ENCODE peak calls at places on chromosomes 16 and 17, in seven cellular contexts. W is transverse colon; Q is CD4-positive, alpha-beta memory T cell; S is ascending aorta; L is DND-41; U is breast epithelium; N is pancreas. X is an unnamed sample. For H3K9me3, the result is how much of the 10 kb centered on the place peaks cover.

GRCh38 chr16:9523994-9524393 is 432.6 kb downstream of the HAPSTR1 start:
- DNase-seq in W (no peak), Q (no peak), S (no peak), L (no peak), U (no peak), N (no peak), X (no peak)

GRCh38 chr17:12993631-12994030 is 24.2 kb downstream of the ELAC2 start:
- DNase-seq in W (no peak), Q (no peak), S (no peak), L (no peak), U (no peak), N (no peak), X (no peak)

GRCh38 chr16:72013389-72013788 is 4.8 kb downstream of the DHODH start:
- DNase-seq in W (no peak), Q (no peak), S (no peak), L (no peak), U (peak), N (no peak), X (no peak)

GRCh38 chr17:19344311-19345066 is 18.0 kb downstream of the B9D1 start:
- DNase-seq in W (no peak), Q (no peak), S (no peak), L (no peak), U (no peak), N (no peak), X (no peak)

GRCh38 chr16:57098188-57098841 is 5.9 kb downstream of the CPNE2 start:
- DNase-seq in W (no peak), Q (no peak), S (no peak), L (no peak), U (no peak), N (no peak), X (no peak)

GRCh38 chr17:9004961-9005285 is 16.4 kb upstream of the NTN1 start:
- DNase-seq in W (no peak), Q (no peak), S (peak), L (no peak), U (no peak), N (no peak), X (no peak)

GRCh38 chr16:24700549-24701392 is 28.7 kb upstream of the TNRC6A start:
- DNase-seq in W (peak), Q (no peak), S (peak), L (no peak), U (peak), N (no peak), X (no peak)

GRCh38 chr17:40065771-40066510 is 3.2 kb downstream of the THRA start:
- DNase-seq in W (no peak), Q (no peak), S (no peak), L (no peak), U (no peak), N (peak), X (no peak)

GRCh38 chr17:66737524-66737923 is 97.4 kb upstream of the CACNG5 start:
- DNase-seq in W (no peak), Q (no peak), S (no peak), L (no peak), U (no peak), N (no peak), X (no peak)

GRCh38 chr16:82715833-82716232 is 89.1 kb downstream of the CDH13 start:
- DNase-seq in W (no peak), Q (no peak), S (peak), L (no peak), U (no peak), N (no peak), X (no peak)

GRCh38 chr16:14420721-14421488 is 209.2 kb downstream of the PARN start:
- DNase-seq in W (no peak), Q (no peak), S (no peak), L (no peak), U (no peak), N (no peak), X (no peak)

GRCh38 chr17:80882926-80883685 is 108.5 kb upstream of the CHMP6 start:
- DNase-seq in W (no peak), Q (no peak), S (no peak), L (no peak), U (no peak), N (no peak), X (no peak)

GRCh38 chr16:12344577-12345343 is 368.2 kb downstream of the SNX29 start:
- DNase-seq in W (no peak), Q (no peak), S (no peak), L (no peak), U (no peak), N (no peak), X (no peak)

GRCh38 chr17:78414178-78415162 is 36.0 kb downstream of the PGS1 start:
- DNase-seq in W (no peak), Q (peak), S (no peak), L (no peak), U (no peak), N (peak), X (peak)

GRCh38 chr17:56593073-56593740 is at the start of gene NOG:
- DNase-seq in W (no peak), Q (no peak), S (no peak), L (peak), U (no peak), N (peak), X (peak)

GRCh38 chr16:56413381-56413780 is 12.0 kb downstream of the AMFR start:
- DNase-seq in W (no peak), Q (no peak), S (no peak), L (no peak), U (no peak), N (no peak), X (no peak)

GRCh38 chr17:7862692-7863437 is 5.1 kb downstream of the CYB5D1 start:
- DNase-seq in W (peak), Q (peak), S (no peak), L (peak), U (peak), N (no peak), X (no peak)

GRCh38 chr17:33091271-33091670 is 99.6 kb downstream of the SPACA3 start:
- DNase-seq in W (no peak), Q (no peak), S (no peak), L (no peak), U (no peak), N (no peak), X (no peak)

GRCh38 chr17:65745241-65745640 is 183.8 kb upstream of the AXIN2 start:
- DNase-seq in W (no peak), Q (no peak), S (no peak), L (no peak), U (no peak), N (no peak), X (no peak)

GRCh38 chr16:48526058-48526957 is 83.7 kb downstream of the N4BP1 start:
- DNase-seq in W (peak), Q (no peak), S (peak), L (no peak), U (no peak), N (no peak), X (no peak)

GRCh38 chr17:50129303-50129945 is 536 bp downstream of the SAMD14 start:
- DNase-seq in W (no peak), Q (peak), S (no peak), L (no peak), U (no peak), N (peak), X (no peak)

GRCh38 chr17:17672453-17673368 is 8.5 kb upstream of the RAI1 start:
- DNase-seq in W (no peak), Q (no peak), S (no peak), L (no peak), U (no peak), N (no peak), X (no peak)

GRCh38 chr17:66690166-66690565 is 144.8 kb upstream of the CACNG5 start:
- DNase-seq in W (no peak), Q (no peak), S (no peak), L (no peak), U (no peak), N (no peak), X (no peak)

GRCh38 chr17:72853438-72854415 is 238.8 kb downstream of the SLC39A11 start:
- DNase-seq in W (no peak), Q (no peak), S (no peak), L (no peak), U (no peak), N (no peak), X (no peak)

GRCh38 chr17:82662711-82663261 is 14.5 kb upstream of the WDR45B start:
- DNase-seq in W (no peak), Q (no peak), S (no peak), L (no peak), U (no peak), N (peak), X (no peak)

GRCh38 chr17:66399441-66399840 is 97.0 kb downstream of the PRKCA start:
- DNase-seq in W (no peak), Q (peak), S (no peak), L (no peak), U (no peak), N (no peak), X (peak)

GRCh38 chr16:57464523-57464922 is 2.0 kb downstream of the POLR2C start:
- DNase-seq in W (no peak), Q (no peak), S (no peak), L (no peak), U (no peak), N (no peak), X (no peak)

GRCh38 chr16:24853830-24854229 is 8.1 kb downstream of the SLC5A11 start:
- DNase-seq in W (no peak), Q (no peak), S (no peak), L (no peak), U (no peak), N (no peak), X (no peak)

GRCh38 chr16:87278191-87279093 is 38.8 kb downstream of the C16orf95 start:
- DNase-seq in W (peak), Q (peak), S (peak), L (peak), U (peak), N (peak), X (no peak)

GRCh38 chr16:46789499-46790414 is 41.2 kb downstream of the C16orf87 start:
- DNase-seq in W (peak), Q (peak), S (peak), L (peak), U (peak), N (peak), X (peak)

GRCh38 chr16:6038966-6039530 is 941.5 kb upstream of the EEF2KMT start:
- DNase-seq in W (no peak), Q (no peak), S (no peak), L (no peak), U (no peak), N (no peak), X (no peak)

GRCh38 chr17:29726721-29727252 is 104.1 kb upstream of the CORO6 start:
- DNase-seq in W (no peak), Q (peak), S (no peak), L (peak), U (no peak), N (no peak), X (peak)

GRCh38 chr16:83717308-83717707 is 90.5 kb upstream of the HSBP1 start:
- DNase-seq in W (no peak), Q (no peak), S (no peak), L (no peak), U (no peak), N (no peak), X (no peak)

GRCh38 chr17:67837965-67838364 is 12.7 kb downstream of the BPTF start:
- DNase-seq in W (no peak), Q (no peak), S (no peak), L (no peak), U (no peak), N (no peak), X (no peak)

GRCh38 chr16:31269541-31269940 is 9.8 kb downstream of the ITGAM start:
- DNase-seq in W (no peak), Q (no peak), S (no peak), L (no peak), U (no peak), N (no peak), X (no peak)

DNA sequence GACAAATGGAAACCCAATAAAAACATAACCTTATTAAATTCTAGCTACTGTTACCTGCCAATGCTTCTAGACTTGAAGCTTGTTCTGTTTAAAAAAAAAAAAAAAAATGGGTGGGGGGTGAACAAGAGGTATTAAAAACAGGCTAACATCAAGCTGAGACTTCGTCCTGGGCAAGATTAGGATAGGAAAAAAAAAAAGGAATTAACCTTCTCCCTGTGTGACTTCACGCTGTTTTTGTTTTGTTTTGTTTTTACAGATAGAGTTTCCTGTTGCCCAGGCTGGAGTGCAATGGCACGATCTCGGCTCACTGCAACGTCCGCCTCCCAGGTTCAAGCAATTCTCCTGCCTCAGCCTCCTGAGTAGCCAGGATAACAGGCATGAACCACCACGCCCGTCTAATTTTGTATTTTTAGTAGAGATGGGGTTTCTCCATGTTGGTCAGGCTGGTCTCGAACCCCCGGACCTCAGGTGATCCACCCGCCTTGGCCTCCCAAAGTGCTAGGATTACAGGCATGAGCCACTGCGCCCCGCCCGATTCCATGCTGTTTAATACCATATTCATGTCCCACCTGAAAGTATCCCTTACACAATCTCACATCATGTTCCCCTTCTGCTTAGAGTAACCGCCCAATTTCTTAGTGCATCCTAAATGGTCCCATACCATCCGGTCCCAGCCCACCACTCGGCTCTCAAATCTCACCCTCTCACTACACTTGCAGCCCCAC is 2.2 kb downstream of the USP31 start:
- DNase-seq in W (no peak), Q (no peak), S (no peak), L (no peak), U (no peak), N (no peak), X (no peak)
- H3K4me3 ChIP-seq in W (no peak), Q (no peak), S (peak), L (peak), U (no peak), N (no peak), X (no peak)

GRCh38 chr17:16617481-16618060 is 36.1 kb downstream of the ZNF624 start:
- DNase-seq in W (no peak), Q (no peak), S (no peak), L (no peak), U (no peak), N (no peak), X (no peak)

GRCh38 chr17:16623282-16623681 is 30.4 kb downstream of the ZNF624 start:
- DNase-seq in W (no peak), Q (no peak), S (no peak), L (no peak), U (no peak), N (no peak), X (no peak)

DNA sequence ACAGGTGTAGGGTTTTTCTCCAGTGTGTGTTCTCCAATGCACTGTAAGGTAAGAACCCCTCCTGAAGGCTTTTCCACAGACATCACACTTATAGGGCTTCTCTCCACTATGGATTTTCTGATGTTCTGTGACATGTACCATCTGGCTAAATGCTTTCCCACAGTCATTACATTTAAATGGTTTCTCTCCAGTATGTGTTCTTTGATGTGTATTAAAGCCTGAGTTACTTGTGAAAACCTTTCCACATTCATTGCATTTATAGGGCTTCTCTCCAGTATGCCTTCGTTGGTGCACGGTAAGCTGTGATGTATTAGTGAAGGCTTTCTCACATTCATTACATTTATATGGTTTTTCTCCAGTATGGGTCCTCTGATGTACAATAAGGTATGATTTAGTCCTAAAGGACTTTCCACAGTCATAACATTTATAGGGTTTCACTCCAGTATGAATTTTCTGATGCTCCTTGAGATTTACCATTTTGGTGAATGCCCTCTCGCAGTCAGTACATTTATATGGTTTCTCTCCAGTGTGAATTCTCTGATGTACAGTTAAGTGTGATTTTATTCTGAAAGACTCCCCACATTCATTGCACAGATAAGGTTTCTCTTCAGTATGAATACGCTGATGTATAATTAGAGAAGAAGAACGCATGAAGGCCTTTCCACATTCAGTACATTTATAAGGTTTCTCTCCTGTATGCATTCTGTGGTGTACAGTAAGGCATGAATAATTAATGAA is 30.9 kb downstream of the ZNF624 start:
- DNase-seq in W (no peak), Q (no peak), S (no peak), L (no peak), U (no peak), N (no peak), X (no peak)
- H3K9me3 ChIP-seq in W (half or more), Q (under half), S (half or more), L (half or more), U (half or more), N (under half), X (under half)

GRCh38 chr16:79466111-79466510 is 134.4 kb downstream of the MAF start:
- DNase-seq in W (no peak), Q (no peak), S (no peak), L (no peak), U (peak), N (no peak), X (no peak)
- H3K4me3 ChIP-seq in W (no peak), Q (no peak), S (no peak), L (no peak), U (no peak), N (no peak), X (no peak)

GRCh38 chr16:35295856-35296255 is 1836.4 kb downstream of the TP53TG3F start:
- DNase-seq in W (no peak), Q (no peak), S (no peak), L (no peak), U (no peak), N (no peak), X (no peak)
- H3K9me3 ChIP-seq in W (under half), Q (under half), S (under half), L (under half), U (under half), N (under half), X (under half)

GRCh38 chr16:66844009-66844341 is 239 bp upstream of the CA7 start:
- DNase-seq in W (no peak), Q (no peak), S (peak), L (no peak), U (no peak), N (no peak), X (no peak)
- H3K4me3 ChIP-seq in W (peak), Q (no peak), S (peak), L (no peak), U (peak), N (peak), X (no peak)